ENCODE peak calls at places on chromosome 21, in eight cellular contexts. N is AG04450; Q is HCT116; Y is heart left ventricle; W is left lung; E is GM23248; V is CD4-positive, alpha-beta T cell; M is hepatocyte. X is an unnamed sample.
A peak's percentile ranks its signal among the peaks of the same experiment; 100 is the strongest.

GRCh38 chr21:42221581-42222345 is 2.8 kb downstream of the ABCG1 start:
- DNase-seq in N (peak; percentile 29), Q (no peak), Y (no peak), W (no peak), E (no peak), V (no peak), M (no peak), X (no peak)

GRCh38 chr21:42317341-42317741 is 2.1 kb upstream of the TFF3 start:
- DNase-seq in N (no peak), Q (no peak), Y (no peak), W (no peak), E (no peak), V (no peak), M (no peak), X (no peak)

GRCh38 chr21:33884361-33885157 is 31.0 kb downstream of the ATP5PO start:
- DNase-seq in N (no peak), Q (no peak), Y (no peak), W (no peak), E (peak; percentile 56), V (no peak), M (no peak), X (no peak)

GRCh38 chr21:34351786-34352241 is 12.0 kb upstream of the KCNE2 start:
- DNase-seq in N (no peak), Q (peak; percentile 48), Y (no peak), W (no peak), E (peak; percentile 38), V (peak; percentile 2), M (peak; percentile 78), X (no peak)

GRCh38 chr21:41508415-41509205 is 652 bp upstream of the TMPRSS2 start:
- DNase-seq in N (no peak), Q (no peak), Y (no peak), W (no peak), E (no peak), V (no peak), M (peak; percentile 51), X (no peak)

GRCh38 chr21:14989359-14989758 is 75.4 kb downstream of the NRIP1 start:
- DNase-seq in N (peak; percentile 41), Q (no peak), Y (no peak), W (no peak), E (peak; percentile 26), V (no peak), M (no peak), X (no peak)

GRCh38 chr21:41712201-41712600 is 54.7 kb downstream of the RIPK4 start:
- DNase-seq in N (no peak), Q (no peak), Y (no peak), W (no peak), E (no peak), V (no peak), M (peak; percentile 58), X (no peak)

GRCh38 chr21:41601573-41602371 is 93.8 kb upstream of the TMPRSS2 start:
- DNase-seq in N (no peak), Q (no peak), Y (no peak), W (no peak), E (peak; percentile 62), V (no peak), M (peak; percentile 60), X (no peak)

DNA sequence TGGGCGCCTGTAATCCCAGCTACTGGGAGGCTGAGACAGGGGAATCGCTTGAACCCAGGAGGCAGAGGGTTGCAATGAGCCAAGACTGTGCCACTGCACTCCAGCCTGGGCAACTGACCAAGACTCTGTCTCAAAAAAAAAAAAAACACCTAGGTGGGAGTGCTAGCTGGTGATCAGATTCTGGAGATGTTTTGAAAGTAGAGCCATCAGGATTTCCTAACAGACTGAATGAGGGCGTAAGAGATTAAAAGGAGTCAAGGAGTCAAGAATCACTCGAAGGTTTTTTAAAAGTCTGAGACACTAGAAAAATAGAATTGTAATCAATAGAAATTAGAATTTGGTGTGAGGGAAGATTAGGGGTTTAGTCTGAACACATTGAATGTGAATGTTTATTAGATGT is 73.8 kb downstream of the HSF2BP start:
- DNase-seq in N (no peak), Q (no peak), Y (no peak), W (no peak), E (no peak), V (no peak), M (no peak), X (no peak)
- H3K27ac ChIP-seq in N (peak overlapping the region; percentile 66), Q (no peak overlapping the region), Y (peak overlapping the region; percentile 30), W (peak overlapping the region; percentile 65), E (peak overlapping the region; percentile 63), V (no peak overlapping the region), M (peak overlapping the region; percentile 84), X (peak overlapping the region; percentile 90)

GRCh38 chr21:45423201-45423955 is 18.4 kb downstream of the COL18A1 start:
- DNase-seq in N (no peak), Q (no peak), Y (peak; percentile 33), W (peak; percentile 49), E (no peak), V (no peak), M (no peak), X (peak; percentile 19)

GRCh38 chr21:45421071-45421845 is 16.3 kb downstream of the COL18A1 start:
- DNase-seq in N (no peak), Q (no peak), Y (peak; percentile 47), W (peak; percentile 78), E (no peak), V (no peak), M (peak; percentile 59), X (peak; percentile 77)

GRCh38 chr21:45420061-45420521 is 15.1 kb downstream of the COL18A1 start:
- DNase-seq in N (no peak), Q (no peak), Y (peak; percentile 73), W (peak; percentile 69), E (no peak), V (no peak), M (peak; percentile 5), X (peak; percentile 52)

GRCh38 chr21:45420623-45421041 is 15.7 kb downstream of the COL18A1 start:
- DNase-seq in N (no peak), Q (no peak), Y (peak; percentile 63), W (peak; percentile 68), E (no peak), V (no peak), M (peak; percentile 70), X (peak; percentile 68)

DNA sequence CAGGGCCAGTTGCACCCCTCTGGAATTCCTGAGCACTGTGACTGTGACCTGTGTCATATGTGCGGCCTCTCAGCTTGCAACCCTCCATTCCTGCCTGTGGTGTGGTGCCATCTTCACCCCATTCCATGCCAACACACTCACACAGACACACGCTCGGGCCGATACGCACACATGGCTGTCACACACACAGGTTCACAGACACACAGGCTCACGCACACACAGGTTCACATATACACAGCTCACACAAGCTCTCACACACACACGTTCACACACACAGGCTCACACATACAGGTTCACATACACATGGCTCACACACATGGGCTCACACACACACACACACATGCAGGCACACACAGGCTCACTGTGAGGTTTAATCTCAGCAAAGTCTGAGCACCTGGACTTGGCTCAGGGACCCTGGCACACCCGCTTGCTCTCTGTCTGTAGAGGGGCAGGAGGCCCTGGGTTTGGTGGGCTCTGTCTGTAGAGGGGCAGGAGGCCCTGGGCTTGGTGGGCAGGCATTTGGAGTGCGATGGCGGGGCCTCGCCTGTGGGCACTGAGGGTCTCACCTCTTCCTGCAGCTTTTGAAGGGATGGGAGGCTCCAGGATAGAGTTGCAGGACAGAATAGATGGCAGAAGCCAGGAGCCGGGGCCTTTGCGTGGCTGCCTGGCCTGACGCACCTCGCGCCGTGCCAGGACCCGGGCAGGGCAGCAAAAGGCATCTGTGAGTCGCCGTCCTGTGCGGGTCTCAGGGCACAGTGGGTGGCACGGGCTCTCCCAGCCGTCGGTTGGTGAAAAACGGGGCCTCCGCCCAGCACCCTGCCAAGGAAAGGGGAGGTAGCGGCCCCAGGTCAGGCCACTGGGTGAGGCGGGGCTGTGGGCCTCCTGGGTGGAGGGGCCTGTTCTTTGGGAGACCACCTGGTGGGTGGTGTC is 17.1 kb downstream of the COL18A1 start:
- DNase-seq in N (no peak), Q (no peak), Y (peak; percentile 57), W (peak; percentile 65), E (no peak), V (no peak), M (no peak), X (peak; percentile 56)
- H3K27ac ChIP-seq in N (no peak overlapping the region), Q (no peak overlapping the region), Y (no peak overlapping the region), W (no peak overlapping the region), E (no peak overlapping the region), V (no peak overlapping the region), M (no peak overlapping the region), X (no peak overlapping the region)

GRCh38 chr21:36549470-36549869 is 69.5 kb upstream of the CLDN14 start:
- DNase-seq in N (no peak), Q (no peak), Y (no peak), W (no peak), E (no peak), V (no peak), M (no peak), X (no peak)

GRCh38 chr21:36551326-36551725 is 71.4 kb upstream of the CLDN14 start:
- DNase-seq in N (no peak), Q (no peak), Y (no peak), W (no peak), E (peak; percentile 26), V (no peak), M (no peak), X (no peak)

GRCh38 chr21:36547464-36547863 is 67.5 kb upstream of the CLDN14 start:
- DNase-seq in N (no peak), Q (no peak), Y (no peak), W (no peak), E (no peak), V (no peak), M (no peak), X (no peak)

GRCh38 chr21:36550761-36551160 is 70.8 kb upstream of the CLDN14 start:
- DNase-seq in N (no peak), Q (no peak), Y (no peak), W (no peak), E (peak; percentile 75), V (no peak), M (no peak), X (no peak)

DNA sequence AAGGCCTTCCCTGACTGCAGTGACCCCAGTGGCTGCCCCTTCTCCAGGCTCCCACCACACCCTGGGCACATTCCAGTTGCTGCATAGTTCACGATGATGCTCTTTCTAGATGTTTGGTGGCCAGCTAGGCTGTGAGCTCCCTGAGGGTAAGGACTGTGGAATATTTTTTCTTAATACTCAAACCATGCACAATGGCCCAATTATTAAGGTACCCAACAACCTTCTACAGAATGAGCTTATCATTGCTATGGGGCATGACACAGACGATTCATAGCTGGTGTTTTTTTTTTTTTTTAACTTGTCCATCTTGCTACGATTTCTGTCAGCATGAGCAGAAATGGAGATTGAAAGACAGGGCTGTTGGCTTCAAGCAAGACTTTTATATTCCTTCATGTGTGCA is 68.9 kb upstream of the CLDN14 start:
- DNase-seq in N (no peak), Q (no peak), Y (no peak), W (no peak), E (no peak), V (no peak), M (no peak), X (no peak)
- H3K27ac ChIP-seq in N (no peak overlapping the region), Q (no peak overlapping the region), Y (no peak overlapping the region), W (no peak overlapping the region), E (no peak overlapping the region), V (no peak overlapping the region), M (no peak overlapping the region), X (no peak overlapping the region)

GRCh38 chr21:45124596-45124995 is 50.2 kb downstream of the ADARB1 start:
- DNase-seq in N (no peak), Q (no peak), Y (no peak), W (no peak), E (no peak), V (no peak), M (no peak), X (no peak)

GRCh38 chr21:45120975-45121374 is 46.6 kb downstream of the ADARB1 start:
- DNase-seq in N (no peak), Q (no peak), Y (no peak), W (no peak), E (no peak), V (no peak), M (no peak), X (no peak)

GRCh38 chr21:45125347-45125746 is 51.0 kb downstream of the ADARB1 start:
- DNase-seq in N (no peak), Q (no peak), Y (no peak), W (no peak), E (no peak), V (no peak), M (no peak), X (no peak)

GRCh38 chr21:45122432-45123132 is 48.2 kb downstream of the ADARB1 start:
- DNase-seq in N (no peak), Q (no peak), Y (no peak), W (no peak), E (no peak), V (no peak), M (no peak), X (no peak)

DNA sequence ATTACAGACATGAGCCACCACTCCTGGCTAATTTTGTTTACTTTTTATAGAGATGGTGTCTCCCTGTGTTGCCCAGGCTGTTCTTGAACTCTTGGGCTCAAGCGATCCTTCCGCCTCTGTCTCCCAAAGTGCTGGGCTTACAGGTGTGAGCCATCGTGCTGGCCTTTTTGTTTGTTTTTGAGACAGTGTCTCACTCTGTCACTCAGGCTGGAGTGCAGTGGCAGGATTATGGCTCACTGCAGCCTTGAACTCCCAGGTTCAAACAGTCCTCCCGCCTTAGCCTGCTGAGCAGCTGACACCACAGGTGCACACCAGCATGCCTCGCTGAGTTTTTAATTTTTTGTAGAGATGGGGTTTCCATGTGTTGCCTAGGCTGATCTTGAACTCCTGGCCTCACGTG is 49.1 kb downstream of the ADARB1 start:
- DNase-seq in N (no peak), Q (no peak), Y (no peak), W (no peak), E (no peak), V (no peak), M (no peak), X (no peak)
- H3K27ac ChIP-seq in N (no peak overlapping the region), Q (no peak overlapping the region), Y (no peak overlapping the region), W (no peak overlapping the region), E (no peak overlapping the region), V (no peak overlapping the region), M (no peak overlapping the region), X (no peak overlapping the region)